ENCODE peak calls at places on chromosomes 16 and 17, in nine cellular contexts. V is cardiac muscle cell; Z is activated effector memory CD4-positive, alpha-beta T cell treated with Interleukin-2 at 50 U/mL for 16 hours; I is T follicular helper cell; G is T-helper 1 cell; W is NCI-H774; K is amniotic stem cell; T is A549; Q is naive B cell. F is an unnamed sample.

GRCh38 chr16:19884611-19885455 is at the start of gene GPRC5B:
- DNase-seq in V (peak), Q (peak), T (peak), Z (peak), W (peak), G (peak), I (peak), K (no peak), F (no peak)

GRCh38 chr16:23920899-23921298 is 85.1 kb downstream of the PRKCB start:
- DNase-seq in W (no peak), Q (no peak), V (no peak), T (no peak), Z (no peak), G (no peak), I (no peak), K (no peak), F (no peak)

GRCh38 chr17:43702636-43703035 is 40.9 kb upstream of the MEOX1 start:
- DNase-seq in I (no peak), Q (no peak), W (peak), V (no peak), K (no peak), Z (no peak), T (peak), G (no peak), F (no peak)

GRCh38 chr17:37219876-37220608 is 155.7 kb upstream of the C17orf78 start:
- DNase-seq in V (no peak), I (no peak), Q (no peak), W (no peak), T (no peak), G (no peak), Z (no peak), K (no peak), F (no peak)

GRCh38 chr17:21511368-21512195 is 135.4 kb downstream of the KCNJ12 start:
- DNase-seq in G (peak), Z (peak), V (peak), Q (peak), I (peak), T (peak), W (no peak), K (peak), F (no peak)

GRCh38 chr17:32007463-32008298 is 498 bp downstream of the LRRC37B start:
- DNase-seq in W (peak), I (peak), V (peak), G (peak), Q (no peak), T (peak), K (peak), Z (peak), F (no peak)

GRCh38 chr16:74774223-74775139 is at the start of gene FA2H:
- DNase-seq in K (no peak), Q (peak), T (peak), I (peak), Z (peak), G (peak), V (peak), W (peak), F (no peak)

GRCh38 chr16:56874800-56875199 is 9.8 kb downstream of the SLC12A3 start:
- DNase-seq in T (no peak), W (no peak), I (no peak), Q (no peak), Z (no peak), V (peak), G (no peak), K (no peak), F (no peak)

GRCh38 chr17:64531955-64532371 is 25.2 kb downstream of the CEP95 start:
- DNase-seq in V (no peak), I (no peak), G (no peak), W (no peak), K (no peak), Q (no peak), Z (no peak), T (no peak), F (no peak)

GRCh38 chr17:43713494-43714162 is 45.0 kb downstream of the SOST start:
- DNase-seq in G (no peak), V (peak), Z (no peak), K (no peak), Q (no peak), W (no peak), I (no peak), T (peak), F (no peak)

GRCh38 chr17:46003907-46004748 is 5.1 kb downstream of the STH start:
- DNase-seq in Q (no peak), K (no peak), I (no peak), V (no peak), Z (no peak), T (no peak), W (peak), G (no peak), F (no peak)

GRCh38 chr17:78441271-78441986 is 63.0 kb downstream of the PGS1 start:
- DNase-seq in Z (no peak), T (no peak), I (no peak), G (no peak), V (no peak), W (no peak), Q (no peak), K (no peak), F (no peak)